ENCODE peak calls at places on chromosomes 13 and 19, in ten cellular contexts. N is NCI-H774; A is neural crest cell; U is left colon; W is stimulated activated CD4-positive, alpha-beta T cell treated with anti-CD3 and anti-CD28 coated beads, TNF-alpha, amount 100 ng/mL, for 4 hours; L is Kasumi-1; P is AG08396; F is stimulated activated CD8-positive, alpha-beta memory T cell treated with anti-CD3 and anti-CD28 coated beads, Interleukin-7, amount 100 ng/mL, for 1 hour; C is mammary epithelial cell; X is activated CD4-positive, alpha-beta memory T cell treated with anti-CD3 and anti-CD28 coated beads for 36 hours. Z is an unnamed sample.

GRCh38 chr19:35882074-35882832 is 13.9 kb downstream of the APLP1 start:
- DNase-seq in L (peak; percentile 81), A (no peak), P (peak; percentile 80), N (peak; percentile 54), C (peak; percentile 66), W (no peak), X (no peak), F (no peak), U (no peak), Z (peak; percentile 79)

GRCh38 chr13:37701306-37701705 is 102.7 kb upstream of the POSTN start:
- DNase-seq in P (no peak), U (no peak), A (no peak), X (no peak), C (no peak), L (peak; percentile 19), F (no peak), N (no peak), W (no peak), Z (no peak)

GRCh38 chr19:49432141-49433073 is 7.2 kb downstream of the GFY start:
- DNase-seq in W (no peak), X (peak; percentile 57), C (no peak), P (no peak), U (peak; percentile 49), F (no peak), A (no peak), L (no peak), N (no peak), Z (no peak)

GRCh38 chr13:25738342-25738771 is 313.5 kb downstream of the SHISA2 start:
- DNase-seq in U (no peak), A (no peak), N (no peak), F (no peak), W (no peak), P (no peak), L (peak; percentile 1), C (peak; percentile 21), X (no peak), Z (peak; percentile 84)

GRCh38 chr13:29505511-29505910 is 90.0 kb downstream of the SLC7A1 start:
- DNase-seq in W (no peak), A (no peak), X (no peak), F (no peak), L (no peak), U (no peak), C (no peak), N (no peak), P (no peak), Z (no peak)

GRCh38 chr13:23378009-23378632 is 55.4 kb downstream of the SACS start:
- DNase-seq in X (peak; percentile 77), A (no peak), U (no peak), N (no peak), C (peak; percentile 88), F (peak; percentile 11), P (peak; percentile 85), W (no peak), L (peak; percentile 68), Z (no peak)

GRCh38 chr19:54937926-54938325 is 9.4 kb downstream of the NLRP7 start:
- DNase-seq in F (no peak), X (peak; percentile 44), U (no peak), C (no peak), L (no peak), N (no peak), W (no peak), A (no peak), P (no peak), Z (no peak)

GRCh38 chr19:3045885-3046603 is 16.3 kb downstream of the TLE5 start:
- DNase-seq in A (no peak), U (no peak), N (peak; percentile 22), C (no peak), W (no peak), P (no peak), X (no peak), L (no peak), F (no peak), Z (peak; percentile 31)

GRCh38 chr19:49335784-49336481 is 727 bp downstream of the CD37 start:
- DNase-seq in U (no peak), F (no peak), W (no peak), L (no peak), P (no peak), N (no peak), A (no peak), X (peak; percentile 57), C (no peak), Z (no peak)

GRCh38 chr13:99722931-99723330 is 221.7 kb downstream of the TM9SF2 start:
- DNase-seq in L (no peak), P (no peak), X (no peak), F (no peak), N (peak; percentile 31), C (no peak), U (no peak), W (no peak), A (no peak), Z (peak; percentile 9)

GRCh38 chr13:110017379-110017778 is 231.0 kb upstream of the IRS2 start:
- DNase-seq in U (no peak), P (peak; percentile 80), L (no peak), X (no peak), F (no peak), A (no peak), C (peak; percentile 86), W (no peak), N (no peak), Z (no peak)

GRCh38 chr13:75896271-75896670 is 260.1 kb downstream of the LMO7 start:
- DNase-seq in A (no peak), U (no peak), X (no peak), W (no peak), P (no peak), L (no peak), C (no peak), F (no peak), N (no peak), Z (no peak)

GRCh38 chr13:43783820-43784219 is 3.0 kb downstream of the ENOX1 start:
- DNase-seq in A (no peak), F (no peak), X (no peak), N (peak; percentile 22), U (no peak), W (no peak), L (no peak), C (peak; percentile 62), P (peak; percentile 15), Z (peak; percentile 54)

Z was measured in NCI-H1092 treated with DMSO at 0.1 percent for 48 hours.